ENCODE peak calls at places on chromosomes 12 and 14, in eight cellular contexts. One of them, this sample, is unnamed.

GRCh38 chr12:64600164-64600561 is 10.1 kb upstream of the RASSF3 start:
- DNase-seq in nephron progenitor cell: no peak
- DNase-seq in anterior cingulate cortex: no peak
- DNase-seq in activated CD8-positive, alpha-beta memory T cell treated with anti-CD3 and anti-CD28 coated beads, Interleukin-2, amount 50 U/mL, for 48 hours: no peak
- DNase-seq in fibroblast of the conjunctiva: no peak
- DNase-seq in epithelial cell of esophagus: no peak
- DNase-seq in ELR: no peak
- DNase-seq in mucosa of descending colon: no peak
- DNase-seq in this sample: no peak

GRCh38 chr12:47837190-47838171 is 17.8 kb upstream of the HDAC7 start:
- DNase-seq in mucosa of descending colon: peak
- DNase-seq in activated CD8-positive, alpha-beta memory T cell treated with anti-CD3 and anti-CD28 coated beads, Interleukin-2, amount 50 U/mL, for 48 hours: peak
- DNase-seq in epithelial cell of esophagus: peak
- DNase-seq in ELR: peak
- DNase-seq in nephron progenitor cell: peak
- DNase-seq in fibroblast of the conjunctiva: peak
- DNase-seq in anterior cingulate cortex: no peak
- DNase-seq in this sample: peak

GRCh38 chr12:113766133-113766879 is 199.8 kb downstream of the RBM19 start:
- DNase-seq in mucosa of descending colon: no peak
- DNase-seq in anterior cingulate cortex: no peak
- DNase-seq in activated CD8-positive, alpha-beta memory T cell treated with anti-CD3 and anti-CD28 coated beads, Interleukin-2, amount 50 U/mL, for 48 hours: no peak
- DNase-seq in epithelial cell of esophagus: no peak
- DNase-seq in ELR: no peak
- DNase-seq in fibroblast of the conjunctiva: no peak
- DNase-seq in nephron progenitor cell: peak
- DNase-seq in this sample: no peak

GRCh38 chr14:95313707-95314106 is 6.0 kb downstream of the CLMN start:
- DNase-seq in activated CD8-positive, alpha-beta memory T cell treated with anti-CD3 and anti-CD28 coated beads, Interleukin-2, amount 50 U/mL, for 48 hours: no peak
- DNase-seq in nephron progenitor cell: no peak
- DNase-seq in fibroblast of the conjunctiva: peak
- DNase-seq in mucosa of descending colon: peak
- DNase-seq in anterior cingulate cortex: peak
- DNase-seq in epithelial cell of esophagus: peak
- DNase-seq in ELR: peak
- DNase-seq in this sample: peak

GRCh38 chr14:75310295-75311059 is 31.8 kb downstream of the FOS start:
- DNase-seq in epithelial cell of esophagus: peak
- DNase-seq in anterior cingulate cortex: peak
- DNase-seq in activated CD8-positive, alpha-beta memory T cell treated with anti-CD3 and anti-CD28 coated beads, Interleukin-2, amount 50 U/mL, for 48 hours: no peak
- DNase-seq in mucosa of descending colon: peak
- DNase-seq in fibroblast of the conjunctiva: peak
- DNase-seq in ELR: peak
- DNase-seq in nephron progenitor cell: peak
- DNase-seq in this sample: peak

GRCh38 chr14:105918496-105919262 is 392.3 kb downstream of the TMEM121 start:
- DNase-seq in anterior cingulate cortex: no peak
- DNase-seq in activated CD8-positive, alpha-beta memory T cell treated with anti-CD3 and anti-CD28 coated beads, Interleukin-2, amount 50 U/mL, for 48 hours: no peak
- DNase-seq in epithelial cell of esophagus: no peak
- DNase-seq in nephron progenitor cell: no peak
- DNase-seq in ELR: no peak
- DNase-seq in mucosa of descending colon: peak
- DNase-seq in fibroblast of the conjunctiva: no peak
- DNase-seq in this sample: no peak

GRCh38 chr12:98873823-98874222 is 228.7 kb downstream of the APAF1 start:
- DNase-seq in nephron progenitor cell: no peak
- DNase-seq in fibroblast of the conjunctiva: no peak
- DNase-seq in mucosa of descending colon: no peak
- DNase-seq in activated CD8-positive, alpha-beta memory T cell treated with anti-CD3 and anti-CD28 coated beads, Interleukin-2, amount 50 U/mL, for 48 hours: no peak
- DNase-seq in anterior cingulate cortex: no peak
- DNase-seq in ELR: no peak
- DNase-seq in epithelial cell of esophagus: no peak
- DNase-seq in this sample: no peak

GRCh38 chr12:4448376-4448775 is 2.8 kb upstream of the FGF6 start:
- DNase-seq in epithelial cell of esophagus: no peak
- DNase-seq in ELR: no peak
- DNase-seq in mucosa of descending colon: no peak
- DNase-seq in nephron progenitor cell: no peak
- DNase-seq in anterior cingulate cortex: peak
- DNase-seq in fibroblast of the conjunctiva: no peak
- DNase-seq in activated CD8-positive, alpha-beta memory T cell treated with anti-CD3 and anti-CD28 coated beads, Interleukin-2, amount 50 U/mL, for 48 hours: no peak
- DNase-seq in this sample: no peak

GRCh38 chr14:68653754-68654153 is 139.1 kb downstream of the ZFP36L1 start:
- DNase-seq in nephron progenitor cell: no peak
- DNase-seq in mucosa of descending colon: no peak
- DNase-seq in epithelial cell of esophagus: no peak
- DNase-seq in activated CD8-positive, alpha-beta memory T cell treated with anti-CD3 and anti-CD28 coated beads, Interleukin-2, amount 50 U/mL, for 48 hours: no peak
- DNase-seq in ELR: no peak
- DNase-seq in anterior cingulate cortex: no peak
- DNase-seq in fibroblast of the conjunctiva: no peak
- DNase-seq in this sample: no peak

GRCh38 chr12:129903956-129904769 is at the start of gene TMEM132D:
- DNase-seq in nephron progenitor cell: peak
- DNase-seq in activated CD8-positive, alpha-beta memory T cell treated with anti-CD3 and anti-CD28 coated beads, Interleukin-2, amount 50 U/mL, for 48 hours: no peak
- DNase-seq in anterior cingulate cortex: peak
- DNase-seq in mucosa of descending colon: no peak
- DNase-seq in epithelial cell of esophagus: no peak
- DNase-seq in ELR: no peak
- DNase-seq in fibroblast of the conjunctiva: no peak
- DNase-seq in this sample: peak

GRCh38 chr12:112961074-112961473 is 17.2 kb upstream of the OAS2 start:
- DNase-seq in mucosa of descending colon: no peak
- DNase-seq in fibroblast of the conjunctiva: no peak
- DNase-seq in anterior cingulate cortex: no peak
- DNase-seq in activated CD8-positive, alpha-beta memory T cell treated with anti-CD3 and anti-CD28 coated beads, Interleukin-2, amount 50 U/mL, for 48 hours: peak
- DNase-seq in nephron progenitor cell: no peak
- DNase-seq in ELR: no peak
- DNase-seq in epithelial cell of esophagus: no peak
- DNase-seq in this sample: no peak

GRCh38 chr14:104930526-104931322 is 6.0 kb downstream of the PLD4 start:
- DNase-seq in mucosa of descending colon: no peak
- DNase-seq in nephron progenitor cell: no peak
- DNase-seq in ELR: no peak
- DNase-seq in fibroblast of the conjunctiva: no peak
- DNase-seq in anterior cingulate cortex: no peak
- DNase-seq in activated CD8-positive, alpha-beta memory T cell treated with anti-CD3 and anti-CD28 coated beads, Interleukin-2, amount 50 U/mL, for 48 hours: peak
- DNase-seq in epithelial cell of esophagus: no peak
- DNase-seq in this sample: no peak

GRCh38 chr12:93773122-93773871 is 96.1 kb downstream of the CRADD start:
- DNase-seq in ELR: peak
- DNase-seq in anterior cingulate cortex: no peak
- DNase-seq in mucosa of descending colon: no peak
- DNase-seq in fibroblast of the conjunctiva: no peak
- DNase-seq in epithelial cell of esophagus: no peak
- DNase-seq in activated CD8-positive, alpha-beta memory T cell treated with anti-CD3 and anti-CD28 coated beads, Interleukin-2, amount 50 U/mL, for 48 hours: no peak
- DNase-seq in nephron progenitor cell: no peak
- DNase-seq in this sample: peak

GRCh38 chr12:116183741-116184141 is 93.8 kb downstream of the MED13L start:
- DNase-seq in anterior cingulate cortex: no peak
- DNase-seq in epithelial cell of esophagus: no peak
- DNase-seq in mucosa of descending colon: no peak
- DNase-seq in activated CD8-positive, alpha-beta memory T cell treated with anti-CD3 and anti-CD28 coated beads, Interleukin-2, amount 50 U/mL, for 48 hours: no peak
- DNase-seq in fibroblast of the conjunctiva: no peak
- DNase-seq in ELR: peak
- DNase-seq in nephron progenitor cell: no peak
- DNase-seq in this sample: peak

GRCh38 chr12:28974166-28974565 is 174.9 kb upstream of the FAR2 start:
- DNase-seq in activated CD8-positive, alpha-beta memory T cell treated with anti-CD3 and anti-CD28 coated beads, Interleukin-2, amount 50 U/mL, for 48 hours: no peak
- DNase-seq in ELR: no peak
- DNase-seq in fibroblast of the conjunctiva: no peak
- DNase-seq in anterior cingulate cortex: no peak
- DNase-seq in nephron progenitor cell: no peak
- DNase-seq in mucosa of descending colon: no peak
- DNase-seq in epithelial cell of esophagus: no peak
- DNase-seq in this sample: peak

GRCh38 chr12:124381454-124382207 is 86.7 kb downstream of the RFLNA start:
- DNase-seq in mucosa of descending colon: peak
- DNase-seq in fibroblast of the conjunctiva: no peak
- DNase-seq in epithelial cell of esophagus: peak
- DNase-seq in anterior cingulate cortex: peak
- DNase-seq in nephron progenitor cell: no peak
- DNase-seq in activated CD8-positive, alpha-beta memory T cell treated with anti-CD3 and anti-CD28 coated beads, Interleukin-2, amount 50 U/mL, for 48 hours: no peak
- DNase-seq in ELR: peak
- DNase-seq in this sample: peak

GRCh38 chr12:11746024-11746771 is 96.7 kb downstream of the ETV6 start:
- DNase-seq in mucosa of descending colon: no peak
- DNase-seq in ELR: peak
- DNase-seq in activated CD8-positive, alpha-beta memory T cell treated with anti-CD3 and anti-CD28 coated beads, Interleukin-2, amount 50 U/mL, for 48 hours: no peak
- DNase-seq in fibroblast of the conjunctiva: no peak
- DNase-seq in anterior cingulate cortex: no peak
- DNase-seq in nephron progenitor cell: no peak
- DNase-seq in epithelial cell of esophagus: peak
- DNase-seq in this sample: no peak

GRCh38 chr12:15220961-15221885 is at the start of gene RERG:
- DNase-seq in anterior cingulate cortex: peak
- DNase-seq in epithelial cell of esophagus: peak
- DNase-seq in activated CD8-positive, alpha-beta memory T cell treated with anti-CD3 and anti-CD28 coated beads, Interleukin-2, amount 50 U/mL, for 48 hours: peak
- DNase-seq in ELR: peak
- DNase-seq in fibroblast of the conjunctiva: peak
- DNase-seq in nephron progenitor cell: peak
- DNase-seq in mucosa of descending colon: peak
- DNase-seq in this sample: peak

GRCh38 chr12:27213830-27214787 is 30.0 kb upstream of the STK38L start:
- DNase-seq in activated CD8-positive, alpha-beta memory T cell treated with anti-CD3 and anti-CD28 coated beads, Interleukin-2, amount 50 U/mL, for 48 hours: no peak
- DNase-seq in epithelial cell of esophagus: no peak
- DNase-seq in mucosa of descending colon: no peak
- DNase-seq in fibroblast of the conjunctiva: no peak
- DNase-seq in ELR: no peak
- DNase-seq in anterior cingulate cortex: no peak
- DNase-seq in nephron progenitor cell: no peak
- DNase-seq in this sample: no peak

GRCh38 chr12:68334136-68334535 is 2.0 kb upstream of the MDM1 start:
- DNase-seq in fibroblast of the conjunctiva: no peak
- DNase-seq in activated CD8-positive, alpha-beta memory T cell treated with anti-CD3 and anti-CD28 coated beads, Interleukin-2, amount 50 U/mL, for 48 hours: peak
- DNase-seq in epithelial cell of esophagus: peak
- DNase-seq in nephron progenitor cell: no peak
- DNase-seq in ELR: no peak
- DNase-seq in mucosa of descending colon: peak
- DNase-seq in anterior cingulate cortex: no peak
- DNase-seq in this sample: no peak

GRCh38 chr12:55972045-55972843 is 1.6 kb upstream of the RAB5B start:
- DNase-seq in fibroblast of the conjunctiva: peak
- DNase-seq in ELR: peak
- DNase-seq in activated CD8-positive, alpha-beta memory T cell treated with anti-CD3 and anti-CD28 coated beads, Interleukin-2, amount 50 U/mL, for 48 hours: no peak
- DNase-seq in nephron progenitor cell: no peak
- DNase-seq in epithelial cell of esophagus: peak
- DNase-seq in anterior cingulate cortex: no peak
- DNase-seq in mucosa of descending colon: no peak
- DNase-seq in this sample: peak

GRCh38 chr14:50783542-50783941 is 47.4 kb downstream of the NIN start:
- DNase-seq in nephron progenitor cell: no peak
- DNase-seq in activated CD8-positive, alpha-beta memory T cell treated with anti-CD3 and anti-CD28 coated beads, Interleukin-2, amount 50 U/mL, for 48 hours: no peak
- DNase-seq in epithelial cell of esophagus: no peak
- DNase-seq in mucosa of descending colon: no peak
- DNase-seq in fibroblast of the conjunctiva: no peak
- DNase-seq in anterior cingulate cortex: no peak
- DNase-seq in ELR: no peak
- DNase-seq in this sample: no peak

GRCh38 chr14:65304239-65304638 is 108.3 kb upstream of the FUT8 start:
- DNase-seq in activated CD8-positive, alpha-beta memory T cell treated with anti-CD3 and anti-CD28 coated beads, Interleukin-2, amount 50 U/mL, for 48 hours: no peak
- DNase-seq in anterior cingulate cortex: no peak
- DNase-seq in nephron progenitor cell: no peak
- DNase-seq in epithelial cell of esophagus: no peak
- DNase-seq in fibroblast of the conjunctiva: no peak
- DNase-seq in mucosa of descending colon: no peak
- DNase-seq in ELR: no peak
- DNase-seq in this sample: no peak

GRCh38 chr14:23045419-23046357 is 3.7 kb downstream of the PSMB11 start:
- DNase-seq in ELR: peak
- DNase-seq in fibroblast of the conjunctiva: no peak
- DNase-seq in anterior cingulate cortex: no peak
- DNase-seq in nephron progenitor cell: no peak
- DNase-seq in mucosa of descending colon: no peak
- DNase-seq in activated CD8-positive, alpha-beta memory T cell treated with anti-CD3 and anti-CD28 coated beads, Interleukin-2, amount 50 U/mL, for 48 hours: no peak
- DNase-seq in epithelial cell of esophagus: no peak
- DNase-seq in this sample: no peak

This sample was measured in astrocyte of the spinal cord.